ENCODE peak calls at places on chromosomes 2 and 18, in four cellular contexts. B, H, X and U are unnamed samples.

GRCh38 chr2:150535176-150535575 is 47.7 kb upstream of the RND3 start:
- DNase-seq in X (no peak), B (no peak), H (no peak), U (no peak)

GRCh38 chr2:143264851-143265250 is 135.6 kb downstream of the ARHGAP15 start:
- DNase-seq in X (peak; percentile 81), H (no peak), B (no peak), U (no peak)

GRCh38 chr2:190197143-190197720 is 122.4 kb downstream of the HIBCH start:
- DNase-seq in H (no peak), B (no peak), X (no peak), U (no peak)

GRCh38 chr2:65300772-65301711 is 73.4 kb downstream of the ACTR2 start:
- DNase-seq in H (peak; percentile 17), B (no peak), X (peak; percentile 76), U (peak; percentile 60)

GRCh38 chr18:79914614-79915160 is 36.8 kb downstream of the SLC66A2 start:
- DNase-seq in B (no peak), X (no peak), H (no peak), U (no peak)

GRCh38 chr18:26133652-26134051 is at the start of gene PSMA8:
- DNase-seq in H (no peak), B (peak; percentile 60), X (no peak), U (no peak)

GRCh38 chr2:641501-642430 is 35.4 kb downstream of the TMEM18 start:
- DNase-seq in X (no peak), B (no peak), H (no peak), U (no peak)

GRCh38 chr18:48022021-48022420 is 91.6 kb upstream of the SMAD2 start:
- DNase-seq in B (no peak), X (no peak), H (no peak), U (no peak)

GRCh38 chr2:160278889-160279196 is 78.8 kb upstream of the ITGB6 start:
- DNase-seq in X (peak; percentile 44), H (no peak), B (no peak), U (peak; percentile 11)

GRCh38 chr2:152222975-152223638 is 47.5 kb upstream of the STAM2 start:
- DNase-seq in B (no peak), H (no peak), X (no peak), U (peak; percentile 52)